ENCODE peak calls at places on chromosomes 5 and 9, in nine cellular contexts. F is skeletal muscle cell; Q is activated CD4-positive, alpha-beta T cell treated with anti-CD3 and anti-CD28 coated beads, Interleukin-2, amount 50 U/mL, for 1 hour; B is right lobe of liver; Y is naive B cell; I is AG04449; E is T-helper 17 cell; H is activated T-helper 1 cell treated with Interleukin-2 at 50 U/mL for 16 hours; Z is NCI-H345. S is an unnamed sample.

GRCh38 chr5:38483788-38484398 is 72.6 kb downstream of the LIFR start:
- DNase-seq in F (no peak), Q (no peak), B (no peak), Y (no peak), I (no peak), E (no peak), H (no peak), Z (no peak), S (no peak)

GRCh38 chr5:59119480-59119879 is 536.6 kb downstream of the RAB3C start:
- DNase-seq in F (no peak), Q (no peak), B (no peak), Y (no peak), I (no peak), E (no peak), H (no peak), Z (no peak), S (no peak)

GRCh38 chr5:10521466-10522223 is 42.2 kb upstream of the ANKRD33B start:
- DNase-seq in F (no peak), Q (no peak), B (no peak), Y (no peak), I (no peak), E (no peak), H (no peak), Z (no peak), S (no peak)

GRCh38 chr5:135887881-135888614 is 7.6 kb downstream of the IL9 start:
- DNase-seq in F (peak), Q (no peak), B (no peak), Y (no peak), I (no peak), E (no peak), H (no peak), Z (no peak), S (no peak)

GRCh38 chr9:125889122-125889523 is 141.9 kb downstream of the PBX3 start:
- DNase-seq in F (no peak), Q (peak), B (peak), Y (no peak), I (no peak), E (no peak), H (no peak), Z (peak), S (no peak)

GRCh38 chr5:123538670-123539459 is 26.9 kb downstream of the CSNK1G3 start:
- DNase-seq in F (no peak), Q (no peak), B (no peak), Y (no peak), I (no peak), E (no peak), H (no peak), Z (no peak), S (no peak)

GRCh38 chr9:73527521-73527920 is 375.9 kb downstream of the ANXA1 start:
- DNase-seq in F (no peak), Q (no peak), B (no peak), Y (no peak), I (no peak), E (no peak), H (no peak), Z (no peak), S (no peak)

GRCh38 chr9:15277400-15278137 is 29.4 kb downstream of the TTC39B start:
- DNase-seq in F (no peak), Q (no peak), B (no peak), Y (peak), I (no peak), E (no peak), H (no peak), Z (no peak), S (peak)

GRCh38 chr9:115240676-115241075 is 122.7 kb upstream of the TNC start:
- DNase-seq in F (no peak), Q (no peak), B (no peak), Y (no peak), I (no peak), E (no peak), H (no peak), Z (no peak), S (no peak)

GRCh38 chr5:129204525-129204924 is 110.0 kb downstream of the ISOC1 start:
- DNase-seq in F (no peak), Q (no peak), B (no peak), Y (no peak), I (no peak), E (no peak), H (no peak), Z (no peak), S (no peak)

GRCh38 chr5:67957374-67957773 is 258.2 kb upstream of the PIK3R1 start:
- DNase-seq in F (no peak), Q (no peak), B (no peak), Y (no peak), I (no peak), E (no peak), H (no peak), Z (no peak), S (no peak)

GRCh38 chr5:179279347-179280094 is 65.7 kb downstream of the ADAMTS2 start:
- DNase-seq in F (no peak), Q (no peak), B (no peak), Y (no peak), I (no peak), E (no peak), H (no peak), Z (no peak), S (no peak)